ENCODE peak calls at places on chromosomes 5 and 9, in ten cellular contexts. W, C, H, X, Z, N, I, F, S and Q are unnamed samples. For H3K9me2, the result is how much of the 10 kb centered on the place peaks cover.

GRCh38 chr5:136886623-136887022 is 521.3 kb upstream of the TRPC7 start:
- DNase-seq in W (no peak), C (no peak), H (no peak), X (peak), Z (no peak), N (no peak), I (no peak), F (no peak), S (no peak), Q (no peak)

GRCh38 chr5:103512506-103512905 is 50.1 kb downstream of the NUDT12 start:
- DNase-seq in W (no peak), C (no peak), H (no peak), X (no peak), Z (no peak), N (no peak), I (no peak), F (no peak), S (no peak), Q (no peak)

GRCh38 chr9:137875354-137875753 is 2.2 kb upstream of the CACNA1B start:
- DNase-seq in W (no peak), C (no peak), H (no peak), X (no peak), Z (no peak), N (no peak), I (no peak), F (no peak), S (no peak), Q (no peak)

GRCh38 chr9:111896942-111897830 is 572 bp downstream of the UGCG start:
- DNase-seq in W (peak), C (peak), H (no peak), X (peak), Z (no peak), N (peak), I (peak), F (peak), S (no peak), Q (peak)

GRCh38 chr5:123916331-123917121 is 404.5 kb downstream of the CSNK1G3 start:
- DNase-seq in W (peak), C (no peak), H (peak), X (peak), Z (no peak), N (peak), I (no peak), F (no peak), S (no peak), Q (no peak)

GRCh38 chr5:175025046-175025445 is 300.7 kb downstream of the MSX2 start:
- DNase-seq in W (no peak), C (no peak), H (no peak), X (peak), Z (no peak), N (no peak), I (no peak), F (no peak), S (no peak), Q (no peak)

GRCh38 chr5:95285406-95285761 is 490 bp upstream of the MCTP1 start:
- DNase-seq in W (no peak), C (no peak), H (no peak), X (no peak), Z (no peak), N (no peak), I (peak), F (no peak), S (no peak), Q (no peak)

GRCh38 chr9:78971505-78971904 is 600.3 kb upstream of the TLE4 start:
- DNase-seq in W (no peak), C (no peak), H (no peak), X (no peak), Z (no peak), N (no peak), I (peak), F (no peak), S (no peak), Q (no peak)

GRCh38 chr5:168152660-168153059 is 138.8 kb upstream of the WWC1 start:
- DNase-seq in W (no peak), C (no peak), H (no peak), X (peak), Z (no peak), N (peak), I (no peak), F (no peak), S (peak), Q (peak)

GRCh38 chr5:82164957-82165698 is 113.0 kb downstream of the RPS23 start:
- DNase-seq in W (peak), C (no peak), H (no peak), X (peak), Z (no peak), N (peak), I (peak), F (no peak), S (no peak), Q (no peak)

GRCh38 chr5:140044041-140044440 is 942 bp upstream of the NRG2 start:
- DNase-seq in W (no peak), C (peak), H (no peak), X (no peak), Z (no peak), N (peak), I (peak), F (no peak), S (no peak), Q (no peak)

GRCh38 chr5:140042551-140043507 is at the start of gene NRG2:
- DNase-seq in W (peak), C (peak), H (peak), X (peak), Z (peak), N (peak), I (peak), F (peak), S (peak), Q (peak)

GRCh38 chr5:140041492-140042421 is 1.3 kb downstream of the NRG2 start:
- DNase-seq in W (peak), C (peak), H (no peak), X (peak), Z (no peak), N (peak), I (peak), F (no peak), S (no peak), Q (peak)

GRCh38 chr5:140041099-140041491 is 2.0 kb downstream of the NRG2 start:
- DNase-seq in W (no peak), C (no peak), H (no peak), X (peak), Z (no peak), N (no peak), I (no peak), F (no peak), S (no peak), Q (no peak)

GRCh38 chr5:140043508-140043872 is 391 bp upstream of the NRG2 start:
- DNase-seq in W (no peak), C (peak), H (no peak), X (peak), Z (no peak), N (no peak), I (peak), F (no peak), S (no peak), Q (no peak)
- H3K9me2 ChIP-seq in W (under half), C (under half), H (under half), X (under half), Z (under half), N (under half), I (under half), F (under half), S (under half), Q (under half)

DNA sequence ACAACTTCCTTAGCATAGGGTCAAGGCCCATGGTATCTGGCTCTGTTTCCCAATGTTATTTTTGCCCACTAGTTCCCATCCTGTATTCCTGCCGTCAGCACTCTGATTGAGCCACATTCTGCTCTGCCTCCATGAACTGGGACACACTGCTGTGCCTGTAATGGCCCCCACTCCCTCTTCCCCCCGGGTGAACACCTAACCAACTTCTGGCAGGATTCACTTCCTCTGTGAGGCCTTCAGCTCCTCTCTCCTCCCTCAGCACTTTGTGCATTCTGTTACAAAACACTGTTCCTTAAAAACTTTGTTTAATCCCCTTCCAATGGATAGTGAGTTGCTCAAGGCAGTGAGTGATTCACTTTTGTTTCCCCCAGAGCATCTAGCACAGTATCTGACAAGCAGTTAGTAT is 183.7 kb downstream of the EFNA5 start:
- DNase-seq in W (no peak), C (no peak), H (no peak), X (no peak), Z (no peak), N (peak), I (no peak), F (no peak), S (no peak), Q (no peak)
- H2AFZ ChIP-seq in W (no peak), C (no peak), H (no peak), X (no peak), Z (peak), N (no peak), I (no peak), F (no peak), S (no peak), Q (no peak)

DNA sequence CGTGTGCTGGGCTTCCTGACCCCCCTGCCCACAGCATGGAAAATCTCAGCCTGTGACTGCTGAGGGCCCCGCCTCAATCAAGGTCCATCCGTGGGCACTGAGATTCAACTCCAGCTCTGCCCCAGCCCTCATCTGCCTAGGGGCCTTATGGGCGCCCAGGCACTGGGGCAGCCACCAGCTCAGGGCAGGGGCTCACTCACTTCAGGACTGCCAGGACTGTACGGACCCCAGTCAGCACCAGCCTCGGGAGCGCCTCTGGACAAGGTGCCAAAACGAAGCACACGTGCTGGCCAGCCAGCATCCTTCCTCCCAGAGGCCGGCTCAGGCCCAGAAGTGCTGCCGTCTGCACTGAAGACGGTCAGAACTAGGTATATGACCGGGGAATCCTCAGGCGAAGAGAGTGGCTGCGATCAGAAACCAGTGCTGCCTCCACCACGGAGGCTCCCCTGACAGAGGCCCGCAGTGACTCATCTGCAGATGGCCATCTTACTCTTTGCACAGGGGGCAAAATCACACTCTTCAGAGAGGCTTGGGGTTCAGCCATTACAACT is 19.6 kb downstream of the CLPTM1L start:
- DNase-seq in W (no peak), C (no peak), H (no peak), X (no peak), Z (no peak), N (no peak), I (no peak), F (no peak), S (no peak), Q (no peak)
- H3K27ac ChIP-seq in W (no peak), C (no peak), H (no peak), X (no peak), Z (no peak), N (no peak), I (peak), F (no peak), S (peak), Q (peak)

GRCh38 chr5:2569774-2570542 is 181.5 kb downstream of the IRX2 start:
- DNase-seq in W (no peak), C (no peak), H (no peak), X (no peak), Z (no peak), N (no peak), I (no peak), F (no peak), S (no peak), Q (no peak)
- H3K9me2 ChIP-seq in W (under half), C (under half), H (under half), X (under half), Z (under half), N (under half), I (under half), F (under half), S (under half), Q (under half)

DNA sequence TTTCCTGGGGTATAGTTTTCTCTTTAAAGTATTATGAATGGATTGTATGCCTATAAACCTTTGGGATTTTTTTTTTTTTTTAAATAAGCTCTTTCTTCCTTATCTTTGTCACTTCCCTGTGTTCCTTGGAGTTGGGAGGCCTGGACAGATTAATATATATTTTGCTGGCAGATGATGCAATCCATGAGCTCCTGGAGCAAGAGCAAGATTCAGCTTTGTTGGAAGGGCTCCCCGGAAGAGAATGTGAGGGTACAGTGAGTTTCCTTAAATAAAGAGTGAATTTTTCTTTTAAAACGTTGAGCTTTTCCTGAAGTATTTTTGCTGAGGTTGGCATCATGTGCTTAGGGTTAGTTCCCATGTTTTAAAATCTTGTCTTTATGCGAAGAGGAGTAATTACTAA is 98.7 kb upstream of the SLC28A3 start:
- DNase-seq in W (no peak), C (no peak), H (no peak), X (no peak), Z (no peak), N (peak), I (no peak), F (no peak), S (no peak), Q (no peak)
- H2AFZ ChIP-seq in W (peak), C (no peak), H (no peak), X (no peak), Z (no peak), N (peak), I (peak), F (no peak), S (no peak), Q (no peak)